ENCODE peak calls at places on chromosomes 5 and 9, in nine cellular contexts. One of them, this sample, is unnamed.

GRCh38 chr5:59124983-59125960 is 542.4 kb downstream of the RAB3C start:
- DNase-seq in stomach: no peak
- DNase-seq in prostate gland: no peak
- DNase-seq in lung: no peak
- DNase-seq in gastrocnemius medialis: no peak
- DNase-seq in ascending aorta: no peak
- DNase-seq in heart left ventricle: no peak
- DNase-seq in tibial nerve: no peak
- DNase-seq in MM.1S: no peak
- DNase-seq in this sample: no peak

GRCh38 chr5:33470544-33470943 is 29.8 kb downstream of the TARS1 start:
- DNase-seq in stomach: no peak
- DNase-seq in prostate gland: no peak
- DNase-seq in lung: no peak
- DNase-seq in gastrocnemius medialis: no peak
- DNase-seq in ascending aorta: no peak
- DNase-seq in heart left ventricle: no peak
- DNase-seq in tibial nerve: peak
- DNase-seq in MM.1S: no peak
- DNase-seq in this sample: no peak

GRCh38 chr9:128892223-128892892 is 10.4 kb downstream of the LRRC8A start:
- DNase-seq in stomach: peak
- DNase-seq in prostate gland: peak
- DNase-seq in lung: peak
- DNase-seq in gastrocnemius medialis: peak
- DNase-seq in ascending aorta: peak
- DNase-seq in heart left ventricle: peak
- DNase-seq in tibial nerve: peak
- DNase-seq in MM.1S: no peak
- DNase-seq in this sample: peak

GRCh38 chr5:150539206-150539605 is 31.3 kb downstream of the NDST1 start:
- DNase-seq in stomach: no peak
- DNase-seq in prostate gland: no peak
- DNase-seq in lung: no peak
- DNase-seq in gastrocnemius medialis: no peak
- DNase-seq in ascending aorta: no peak
- DNase-seq in heart left ventricle: no peak
- DNase-seq in tibial nerve: no peak
- DNase-seq in MM.1S: no peak
- DNase-seq in this sample: no peak

GRCh38 chr5:134494780-134495179 is 30.7 kb upstream of the JADE2 start:
- DNase-seq in stomach: peak
- DNase-seq in prostate gland: no peak
- DNase-seq in lung: no peak
- DNase-seq in gastrocnemius medialis: no peak
- DNase-seq in ascending aorta: no peak
- DNase-seq in heart left ventricle: no peak
- DNase-seq in tibial nerve: no peak
- DNase-seq in MM.1S: no peak
- DNase-seq in this sample: no peak

GRCh38 chr5:155193018-155193417 is 179.5 kb downstream of the KIF4B start:
- DNase-seq in stomach: no peak
- DNase-seq in prostate gland: no peak
- DNase-seq in lung: no peak
- DNase-seq in gastrocnemius medialis: no peak
- DNase-seq in ascending aorta: no peak
- DNase-seq in heart left ventricle: peak
- DNase-seq in tibial nerve: no peak
- DNase-seq in MM.1S: no peak
- DNase-seq in this sample: no peak

GRCh38 chr9:136031741-136032638 is 63.1 kb downstream of the NACC2 start:
- DNase-seq in stomach: no peak
- DNase-seq in prostate gland: no peak
- DNase-seq in lung: no peak
- DNase-seq in gastrocnemius medialis: no peak
- DNase-seq in ascending aorta: peak
- DNase-seq in heart left ventricle: no peak
- DNase-seq in tibial nerve: no peak
- DNase-seq in MM.1S: no peak
- DNase-seq in this sample: peak

GRCh38 chr9:111348821-111349271 is 18.8 kb upstream of the OR2K2 start:
- DNase-seq in stomach: peak
- DNase-seq in prostate gland: no peak
- DNase-seq in lung: no peak
- DNase-seq in gastrocnemius medialis: no peak
- DNase-seq in ascending aorta: no peak
- DNase-seq in heart left ventricle: no peak
- DNase-seq in tibial nerve: no peak
- DNase-seq in MM.1S: no peak
- DNase-seq in this sample: no peak

GRCh38 chr9:135080286-135081263 is 6.9 kb upstream of the OLFM1 start:
- DNase-seq in stomach: no peak
- DNase-seq in prostate gland: no peak
- DNase-seq in lung: no peak
- DNase-seq in gastrocnemius medialis: no peak
- DNase-seq in ascending aorta: no peak
- DNase-seq in heart left ventricle: no peak
- DNase-seq in tibial nerve: no peak
- DNase-seq in MM.1S: no peak
- DNase-seq in this sample: peak

GRCh38 chr5:87009146-87009545 is 258.5 kb upstream of the RASA1 start:
- DNase-seq in stomach: no peak
- DNase-seq in prostate gland: no peak
- DNase-seq in lung: no peak
- DNase-seq in gastrocnemius medialis: no peak
- DNase-seq in ascending aorta: no peak
- DNase-seq in heart left ventricle: no peak
- DNase-seq in tibial nerve: no peak
- DNase-seq in MM.1S: no peak
- DNase-seq in this sample: no peak

GRCh38 chr9:95773061-95773433 is 102.4 kb upstream of the ERCC6L2 start:
- DNase-seq in stomach: no peak
- DNase-seq in prostate gland: no peak
- DNase-seq in lung: no peak
- DNase-seq in gastrocnemius medialis: no peak
- DNase-seq in ascending aorta: no peak
- DNase-seq in heart left ventricle: no peak
- DNase-seq in tibial nerve: peak
- DNase-seq in MM.1S: no peak
- DNase-seq in this sample: no peak

GRCh38 chr5:167296680-167297079 is 994.8 kb upstream of the WWC1 start:
- DNase-seq in stomach: no peak
- DNase-seq in prostate gland: no peak
- DNase-seq in lung: no peak
- DNase-seq in gastrocnemius medialis: no peak
- DNase-seq in ascending aorta: no peak
- DNase-seq in heart left ventricle: no peak
- DNase-seq in tibial nerve: no peak
- DNase-seq in MM.1S: peak
- DNase-seq in this sample: no peak

GRCh38 chr9:99051353-99051752 is 53.6 kb upstream of the TGFBR1 start:
- DNase-seq in stomach: no peak
- DNase-seq in prostate gland: no peak
- DNase-seq in lung: no peak
- DNase-seq in gastrocnemius medialis: no peak
- DNase-seq in ascending aorta: no peak
- DNase-seq in heart left ventricle: no peak
- DNase-seq in tibial nerve: no peak
- DNase-seq in MM.1S: no peak
- DNase-seq in this sample: no peak

GRCh38 chr9:13770956-13771355 is 491.5 kb upstream of the MPDZ start:
- DNase-seq in stomach: no peak
- DNase-seq in prostate gland: no peak
- DNase-seq in lung: no peak
- DNase-seq in gastrocnemius medialis: no peak
- DNase-seq in ascending aorta: no peak
- DNase-seq in heart left ventricle: no peak
- DNase-seq in tibial nerve: no peak
- DNase-seq in MM.1S: no peak
- DNase-seq in this sample: no peak

GRCh38 chr5:62305358-62305714 is 670 bp upstream of the KIF2A start:
- DNase-seq in stomach: no peak
- DNase-seq in prostate gland: no peak
- DNase-seq in lung: no peak
- DNase-seq in gastrocnemius medialis: no peak
- DNase-seq in ascending aorta: no peak
- DNase-seq in heart left ventricle: no peak
- DNase-seq in tibial nerve: no peak
- DNase-seq in MM.1S: no peak
- DNase-seq in this sample: no peak

GRCh38 chr9:116274293-116274692 is 120.7 kb downstream of the PAPPA start:
- DNase-seq in stomach: no peak
- DNase-seq in prostate gland: no peak
- DNase-seq in lung: no peak
- DNase-seq in gastrocnemius medialis: no peak
- DNase-seq in ascending aorta: no peak
- DNase-seq in heart left ventricle: no peak
- DNase-seq in tibial nerve: no peak
- DNase-seq in MM.1S: no peak
- DNase-seq in this sample: no peak

GRCh38 chr5:91328743-91329142 is 54.4 kb downstream of the ARRDC3 start:
- DNase-seq in stomach: no peak
- DNase-seq in prostate gland: no peak
- DNase-seq in lung: no peak
- DNase-seq in gastrocnemius medialis: no peak
- DNase-seq in ascending aorta: no peak
- DNase-seq in heart left ventricle: no peak
- DNase-seq in tibial nerve: no peak
- DNase-seq in MM.1S: no peak
- DNase-seq in this sample: no peak

GRCh38 chr5:171810217-171810616 is 24.6 kb downstream of the SMIM23 start:
- DNase-seq in stomach: no peak
- DNase-seq in prostate gland: no peak
- DNase-seq in lung: no peak
- DNase-seq in gastrocnemius medialis: no peak
- DNase-seq in ascending aorta: no peak
- DNase-seq in heart left ventricle: no peak
- DNase-seq in tibial nerve: no peak
- DNase-seq in MM.1S: no peak
- DNase-seq in this sample: no peak

GRCh38 chr5:79849486-79850315 is 141.4 kb downstream of the MTX3 start:
- DNase-seq in stomach: no peak
- DNase-seq in prostate gland: no peak
- DNase-seq in lung: no peak
- DNase-seq in gastrocnemius medialis: no peak
- DNase-seq in ascending aorta: no peak
- DNase-seq in heart left ventricle: no peak
- DNase-seq in tibial nerve: no peak
- DNase-seq in MM.1S: no peak
- DNase-seq in this sample: no peak

GRCh38 chr9:87035868-87036267 is 88.6 kb upstream of the GAS1 start:
- DNase-seq in stomach: no peak
- DNase-seq in prostate gland: no peak
- DNase-seq in lung: no peak
- DNase-seq in gastrocnemius medialis: no peak
- DNase-seq in ascending aorta: no peak
- DNase-seq in heart left ventricle: no peak
- DNase-seq in tibial nerve: no peak
- DNase-seq in MM.1S: no peak
- DNase-seq in this sample: no peak

GRCh38 chr5:104611419-104611818 is 1048.8 kb upstream of the NUDT12 start:
- DNase-seq in stomach: no peak
- DNase-seq in prostate gland: no peak
- DNase-seq in lung: no peak
- DNase-seq in gastrocnemius medialis: no peak
- DNase-seq in ascending aorta: no peak
- DNase-seq in heart left ventricle: no peak
- DNase-seq in tibial nerve: no peak
- DNase-seq in MM.1S: no peak
- DNase-seq in this sample: no peak

GRCh38 chr9:82333671-82334070 is 345.1 kb downstream of the SPATA31D1 start:
- DNase-seq in stomach: no peak
- DNase-seq in prostate gland: no peak
- DNase-seq in lung: no peak
- DNase-seq in gastrocnemius medialis: no peak
- DNase-seq in ascending aorta: no peak
- DNase-seq in heart left ventricle: no peak
- DNase-seq in tibial nerve: no peak
- DNase-seq in MM.1S: no peak
- DNase-seq in this sample: no peak

DNA sequence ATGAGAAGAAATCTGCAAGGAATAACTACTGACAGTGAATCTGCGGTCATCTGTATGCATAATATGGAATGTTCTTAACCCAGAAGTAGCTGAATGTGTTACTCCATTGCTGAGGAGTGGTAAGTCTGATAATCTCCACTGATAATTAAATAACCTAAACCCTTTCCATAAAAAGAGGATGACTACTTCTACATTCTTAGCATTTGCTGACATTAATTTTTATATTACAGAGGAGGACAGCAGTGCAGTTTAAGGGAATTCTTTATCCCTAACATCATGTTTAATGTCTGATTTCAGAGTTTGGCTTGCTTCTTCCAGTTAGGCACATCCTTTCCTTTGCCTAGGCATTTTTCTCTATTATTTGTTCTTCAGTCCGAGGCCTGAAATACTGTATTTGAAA is 52.2 kb downstream of the CDC42SE2 start:
- DNase-seq in stomach: no peak
- DNase-seq in prostate gland: no peak
- DNase-seq in lung: no peak
- DNase-seq in gastrocnemius medialis: no peak
- DNase-seq in ascending aorta: no peak
- DNase-seq in heart left ventricle: no peak
- DNase-seq in tibial nerve: no peak
- DNase-seq in MM.1S: no peak
- DNase-seq in this sample: no peak
- H3K27ac ChIP-seq in stomach: no peak
- H3K27ac ChIP-seq in prostate gland: no peak
- H3K27ac ChIP-seq in lung: no peak
- H3K27ac ChIP-seq in gastrocnemius medialis: no peak
- H3K27ac ChIP-seq in ascending aorta: no peak
- H3K27ac ChIP-seq in heart left ventricle: no peak
- H3K27ac ChIP-seq in tibial nerve: no peak
- H3K27ac ChIP-seq in MM.1S: no peak
- H3K27ac ChIP-seq in this sample: no peak

GRCh38 chr9:38687992-38688391 is 31.9 kb downstream of the FAM240B start:
- DNase-seq in stomach: no peak
- DNase-seq in prostate gland: no peak
- DNase-seq in lung: no peak
- DNase-seq in gastrocnemius medialis: no peak
- DNase-seq in ascending aorta: no peak
- DNase-seq in heart left ventricle: no peak
- DNase-seq in tibial nerve: no peak
- DNase-seq in MM.1S: no peak
- DNase-seq in this sample: no peak
- H3K4me3 ChIP-seq in stomach: peak
- H3K4me3 ChIP-seq in prostate gland: no peak
- H3K4me3 ChIP-seq in lung: no peak
- H3K4me3 ChIP-seq in gastrocnemius medialis: peak
- H3K4me3 ChIP-seq in ascending aorta: peak
- H3K4me3 ChIP-seq in heart left ventricle: peak
- H3K4me3 ChIP-seq in tibial nerve: no peak
- H3K4me3 ChIP-seq in MM.1S: peak
- H3K4me3 ChIP-seq in this sample: no peak

GRCh38 chr9:35790385-35791291 is 753 bp upstream of the NPR2 start:
- DNase-seq in stomach: peak
- DNase-seq in prostate gland: peak
- DNase-seq in lung: peak
- DNase-seq in gastrocnemius medialis: peak
- DNase-seq in ascending aorta: peak
- DNase-seq in heart left ventricle: peak
- DNase-seq in tibial nerve: peak
- DNase-seq in MM.1S: peak
- DNase-seq in this sample: peak
- H3K27ac ChIP-seq in stomach: peak
- H3K27ac ChIP-seq in prostate gland: peak
- H3K27ac ChIP-seq in lung: peak
- H3K27ac ChIP-seq in gastrocnemius medialis: peak
- H3K27ac ChIP-seq in ascending aorta: peak
- H3K27ac ChIP-seq in heart left ventricle: peak
- H3K27ac ChIP-seq in tibial nerve: peak
- H3K27ac ChIP-seq in MM.1S: no peak
- H3K27ac ChIP-seq in this sample: peak

GRCh38 chr9:130825809-130826208 is 9.2 kb upstream of the ABL1 start:
- DNase-seq in stomach: no peak
- DNase-seq in prostate gland: no peak
- DNase-seq in lung: no peak
- DNase-seq in gastrocnemius medialis: no peak
- DNase-seq in ascending aorta: no peak
- DNase-seq in heart left ventricle: no peak
- DNase-seq in tibial nerve: no peak
- DNase-seq in MM.1S: no peak
- DNase-seq in this sample: no peak
- H3K4me3 ChIP-seq in stomach: no peak
- H3K4me3 ChIP-seq in prostate gland: no peak
- H3K4me3 ChIP-seq in lung: no peak
- H3K4me3 ChIP-seq in gastrocnemius medialis: peak
- H3K4me3 ChIP-seq in ascending aorta: no peak
- H3K4me3 ChIP-seq in heart left ventricle: no peak
- H3K4me3 ChIP-seq in tibial nerve: no peak
- H3K4me3 ChIP-seq in MM.1S: no peak
- H3K4me3 ChIP-seq in this sample: no peak

This sample was measured in tibial artery.